ENCODE peak calls at places on chromosome 13, in four cellular contexts. E, N, U and Z are unnamed samples.

GRCh38 chr13:113648218-113648615 is 9.8 kb downstream of the ATP4B start:
- DNase-seq in E (no peak), U (no peak), N (no peak), Z (no peak)

GRCh38 chr13:74035881-74036280 is 98.3 kb downstream of the KLF12 start:
- DNase-seq in E (no peak), N (peak), U (no peak), Z (no peak)

GRCh38 chr13:73417012-73417615 is 358.3 kb downstream of the KLF5 start:
- DNase-seq in E (no peak), U (no peak), N (peak), Z (no peak)

GRCh38 chr13:28099396-28100148 is 804 bp downstream of the FLT3 start:
- DNase-seq in E (no peak), U (no peak), N (no peak), Z (no peak)

GRCh38 chr13:98189841-98190505 is 12.9 kb upstream of the RNF113B start:
- DNase-seq in E (no peak), N (no peak), U (no peak), Z (no peak)

GRCh38 chr13:102978168-102978567 is 88.0 kb downstream of the SLC10A2 start:
- DNase-seq in E (no peak), U (no peak), N (no peak), Z (no peak)

GRCh38 chr13:73971481-73971880 is 162.7 kb downstream of the KLF12 start:
- DNase-seq in N (no peak), E (no peak), U (no peak), Z (no peak)

GRCh38 chr13:76148374-76148773 is 512.2 kb downstream of the LMO7 start:
- DNase-seq in E (no peak), N (no peak), U (no peak), Z (no peak)

GRCh38 chr13:113645329-113645728 is 12.7 kb downstream of the ATP4B start:
- DNase-seq in U (no peak), N (no peak), E (no peak), Z (no peak)

DNA sequence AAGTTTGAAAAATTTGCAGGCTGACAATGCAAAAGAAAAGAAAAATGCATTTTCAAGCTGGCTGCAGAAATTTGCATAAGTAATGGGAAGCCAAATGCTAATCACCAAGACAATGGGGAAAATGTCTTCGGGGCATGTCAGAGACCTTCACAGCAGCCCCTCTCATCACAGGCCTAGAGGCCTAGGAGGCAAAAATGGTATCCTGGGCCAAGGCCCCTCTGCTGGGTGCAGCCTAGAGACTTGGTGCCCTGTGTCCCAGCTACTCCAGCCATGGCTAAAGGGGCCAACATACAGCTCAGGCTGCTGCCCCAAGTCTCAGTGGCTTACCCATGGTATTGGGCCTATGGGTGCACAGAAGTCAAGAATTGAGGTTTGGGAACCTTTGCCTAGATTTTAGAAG is 155.2 kb downstream of the B3GLCT start:
- DNase-seq in N (peak), U (no peak), E (no peak), Z (no peak)
- H4K5ac ChIP-seq in N (no peak), U (no peak), E (no peak), Z (no peak)

DNA sequence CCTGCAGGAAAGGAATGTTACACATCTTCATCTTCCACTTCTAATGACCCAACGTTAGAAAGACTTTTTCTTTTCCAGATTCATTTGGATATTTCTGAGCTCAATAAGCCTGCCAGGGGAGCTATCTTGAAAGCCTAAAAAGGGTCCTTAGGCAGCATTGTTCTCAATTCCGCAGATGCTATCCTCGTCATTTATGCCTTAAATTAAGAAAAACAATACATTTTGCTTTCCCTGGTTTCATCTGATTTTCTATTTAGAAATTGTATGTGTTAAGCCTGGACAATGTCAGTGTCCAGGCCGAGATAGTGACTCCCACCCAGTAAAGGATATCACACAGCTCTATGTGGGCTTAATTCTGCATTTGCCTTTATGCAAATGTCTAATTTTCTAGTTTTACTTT is 721.3 kb downstream of the DIAPH3 start:
- DNase-seq in E (no peak), N (no peak), U (no peak), Z (no peak)
- H4K5ac ChIP-seq in E (no peak), N (no peak), U (no peak), Z (no peak)

DNA sequence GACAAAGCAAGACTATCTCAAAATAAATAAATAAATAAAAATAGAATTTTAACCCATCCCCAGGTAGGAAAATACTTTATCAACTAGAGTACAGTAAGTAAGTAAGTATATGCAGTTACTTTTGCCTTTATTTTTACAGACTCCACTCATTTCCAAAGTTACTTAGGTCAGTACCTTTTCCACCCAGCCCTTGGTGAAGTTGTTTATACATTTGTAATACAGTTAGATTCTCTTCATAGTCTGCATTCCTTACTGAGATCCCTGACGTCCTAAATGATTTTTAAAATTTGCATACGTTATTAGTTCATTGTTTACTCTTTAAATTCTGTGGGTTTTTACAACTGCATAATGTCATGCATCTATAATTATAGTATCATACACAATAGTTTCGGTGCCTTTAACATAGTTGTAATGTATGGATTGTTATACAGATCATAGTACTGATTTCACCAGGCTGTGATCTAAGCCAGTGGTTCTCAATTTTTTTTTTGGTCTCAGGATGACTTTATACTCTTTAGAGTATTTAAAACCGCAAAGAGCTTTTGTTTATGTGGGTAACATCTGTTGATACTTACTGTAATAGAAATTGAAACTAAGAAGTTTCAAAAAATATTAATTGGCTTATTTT is 10.4 kb downstream of the SETDB2 start:
- DNase-seq in N (no peak), E (peak), U (no peak), Z (no peak)
- H4K5ac ChIP-seq in N (no peak), E (peak), U (no peak), Z (no peak)

DNA sequence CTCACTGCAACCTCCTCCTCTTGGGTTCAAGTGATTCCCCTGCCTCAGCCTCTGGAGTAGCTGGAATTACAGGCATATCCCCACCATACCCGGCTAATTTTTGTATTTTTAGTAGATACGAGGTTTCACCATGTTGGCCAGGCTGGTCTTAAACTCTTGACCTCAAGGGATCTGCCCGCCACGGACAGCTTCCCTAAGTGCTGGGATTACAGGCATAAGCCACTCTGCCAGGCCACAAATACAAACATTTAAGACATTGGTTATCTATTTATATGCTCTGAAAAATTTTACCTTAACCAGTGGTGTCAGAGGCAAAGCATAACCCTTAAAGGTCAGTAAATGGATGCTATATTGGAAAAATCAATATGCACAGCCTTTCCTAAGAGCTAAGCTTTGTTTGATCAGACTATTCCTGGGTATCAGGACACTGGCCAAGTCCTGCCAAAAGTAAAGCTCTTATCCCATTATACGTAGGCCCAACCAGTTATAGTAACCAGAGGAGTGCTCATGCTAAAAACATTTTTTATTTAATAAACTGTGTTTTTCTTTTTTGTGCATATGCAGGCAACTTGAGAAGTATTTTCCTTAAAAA is 56.4 kb upstream of the STARD13 start:
- DNase-seq in E (no peak), N (no peak), U (no peak), Z (no peak)
- H4K5ac ChIP-seq in E (no peak), N (no peak), U (no peak), Z (no peak)

GRCh38 chr13:47120284-47120683 is 223.4 kb upstream of the HTR2A start:
- DNase-seq in N (no peak), U (no peak), E (no peak), Z (no peak)
- H4K5ac ChIP-seq in N (no peak), U (no peak), E (no peak), Z (no peak)